ENCODE peak calls at places on chromosome 15, in four cellular contexts. A is CD4-positive, alpha-beta T cell; K is brain microvascular endothelial cell; G is SK-N-SH. S is an unnamed sample.

GRCh38 chr15:63338170-63338569 is 43.5 kb downstream of the CA12 start:
- DNase-seq in K (no peak), G (no peak), A (no peak), S (no peak)

GRCh38 chr15:59484399-59484798 is 46.4 kb downstream of the FAM81A start:
- DNase-seq in A (no peak), K (no peak), G (no peak), S (no peak)

GRCh38 chr15:39729500-39729899 is 53.1 kb downstream of the FSIP1 start:
- DNase-seq in G (no peak), K (no peak), A (no peak), S (no peak)

GRCh38 chr15:49645277-49645676 is 24.4 kb downstream of the DTWD1 start:
- DNase-seq in G (no peak), K (no peak), A (no peak), S (no peak)

GRCh38 chr15:27336676-27337075 is 365.7 kb downstream of the GABRG3 start:
- DNase-seq in K (no peak), G (no peak), A (no peak), S (no peak)

GRCh38 chr15:37098468-37099320 is 1.7 kb downstream of the MEIS2 start:
- DNase-seq in K (no peak), A (no peak), G (peak), S (no peak)

GRCh38 chr15:47663106-47663505 is 54.2 kb upstream of the SEMA6D start:
- DNase-seq in K (no peak), A (no peak), G (no peak), S (no peak)

GRCh38 chr15:79170256-79170664 is 79.7 kb upstream of the RASGRF1 start:
- DNase-seq in A (no peak), K (peak), G (peak), S (no peak)

GRCh38 chr15:52496776-52497470 is 31.8 kb downstream of the MYO5A start:
- DNase-seq in A (no peak), K (peak), G (no peak), S (no peak)

GRCh38 chr15:91338763-91339162 is 238.7 kb downstream of the SV2B start:
- DNase-seq in A (no peak), G (no peak), K (peak), S (no peak)

GRCh38 chr15:65634381-65634780 is 12.6 kb downstream of the SLC24A1 start:
- DNase-seq in K (no peak), G (no peak), A (no peak), S (no peak)

GRCh38 chr15:87850916-87851315 is 405.6 kb downstream of the NTRK3 start:
- DNase-seq in K (no peak), G (no peak), A (no peak), S (no peak)

GRCh38 chr15:65058394-65059368 is 9.1 kb downstream of the RASL12 start:
- DNase-seq in G (peak), K (no peak), A (no peak), S (no peak)

GRCh38 chr15:39692464-39693327 is 89.9 kb downstream of the FSIP1 start:
- DNase-seq in A (no peak), K (no peak), G (peak), S (no peak)

GRCh38 chr15:27414168-27414870 is 443.3 kb downstream of the GABRG3 start:
- DNase-seq in G (no peak), K (no peak), A (no peak), S (no peak)

GRCh38 chr15:40782609-40783227 is 12.9 kb downstream of the C15orf62 start:
- DNase-seq in K (no peak), A (peak), G (peak), S (no peak)

GRCh38 chr15:31225356-31225955 is 101.2 kb upstream of the KLF13 start:
- DNase-seq in K (no peak), A (no peak), G (no peak), S (no peak)

GRCh38 chr15:52856286-52856685 is 66.2 kb upstream of the ONECUT1 start:
- DNase-seq in G (no peak), K (no peak), A (no peak), S (no peak)

GRCh38 chr15:41585140-41586047 is 26.4 kb downstream of the TYRO3 start:
- DNase-seq in K (peak), A (no peak), G (peak), S (no peak)

GRCh38 chr15:86394866-86395265 is 315.2 kb downstream of the AGBL1 start:
- DNase-seq in K (no peak), A (no peak), G (no peak), S (no peak)

GRCh38 chr15:40310001-40310959 is 2.5 kb upstream of the PLCB2 start:
- DNase-seq in K (no peak), G (peak), A (peak), S (no peak)

GRCh38 chr15:58551084-58551763 is 119.4 kb downstream of the LIPC start:
- DNase-seq in G (no peak), K (no peak), A (no peak), S (no peak)

GRCh38 chr15:48858401-48858800 is 19.5 kb upstream of the EID1 start:
- DNase-seq in K (peak), G (no peak), A (no peak), S (no peak)

GRCh38 chr15:69293741-69294615 is 4.7 kb upstream of the PAQR5 start:
- DNase-seq in G (no peak), K (no peak), A (no peak), S (no peak)
- H3K27ac ChIP-seq in G (no peak), K (no peak), A (no peak), S (no peak)

DNA sequence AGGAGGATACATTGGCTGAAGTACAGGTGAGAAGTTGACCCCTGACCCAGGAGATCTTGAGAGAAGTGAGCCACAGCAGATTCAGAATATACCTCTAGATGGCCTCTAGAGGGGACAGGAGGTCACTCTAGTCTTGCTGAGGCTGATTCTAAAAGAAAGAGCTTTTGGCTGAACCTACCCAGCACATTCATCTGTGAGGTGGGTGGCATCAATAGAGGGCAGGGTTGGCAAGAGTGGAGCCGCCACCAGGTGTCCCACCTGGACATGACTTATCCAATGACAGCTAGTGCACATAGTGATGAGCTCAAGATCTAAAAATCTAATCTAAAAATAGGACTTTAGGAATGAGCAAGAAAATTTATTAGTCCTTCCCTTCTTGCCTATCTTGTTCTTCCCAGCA is 51.6 kb downstream of the CYP19A1 start:
- DNase-seq in K (no peak), A (no peak), G (no peak), S (no peak)
- TF ChIP-seq CTCF in K (no peak), A (no peak), G (peak), S (no peak)

DNA sequence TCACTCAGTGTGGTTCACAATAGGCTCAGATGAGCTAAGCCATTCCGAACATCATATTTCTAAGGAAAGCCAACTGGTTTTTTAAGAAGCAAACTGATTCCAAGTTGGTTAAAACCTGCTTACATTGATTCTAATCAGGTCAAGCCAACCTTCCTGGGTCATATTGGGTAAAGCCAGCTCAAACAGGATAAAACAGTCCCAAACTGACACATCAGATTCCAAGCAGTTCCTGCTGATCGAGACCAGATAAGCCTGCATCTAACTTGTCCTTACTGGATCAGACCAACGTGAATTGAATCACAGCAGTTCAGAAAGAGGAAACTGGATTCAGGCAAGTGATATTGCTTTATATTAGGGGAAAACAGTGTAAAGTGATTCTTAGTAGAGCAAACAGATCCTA is 18.6 kb upstream of the THSD4 start:
- DNase-seq in A (no peak), K (peak), G (no peak), S (no peak)
- H3K27ac ChIP-seq in A (no peak), K (peak), G (peak), S (no peak)

GRCh38 chr15:62059108-62059817 is 984 bp downstream of the VPS13C start:
- DNase-seq in K (no peak), A (no peak), G (peak), S (no peak)
- TF ChIP-seq CTCF in K (peak), A (peak), G (peak), S (no peak)

GRCh38 chr15:73017987-73018386 is 34.3 kb upstream of the NEO1 start:
- DNase-seq in A (no peak), G (no peak), K (no peak), S (no peak)

GRCh38 chr15:73019733-73020132 is 32.5 kb upstream of the NEO1 start:
- DNase-seq in K (no peak), A (no peak), G (no peak), S (no peak)

GRCh38 chr15:73024161-73024560 is 28.1 kb upstream of the NEO1 start:
- DNase-seq in G (no peak), K (no peak), A (no peak), S (no peak)

GRCh38 chr15:73022156-73022555 is 30.1 kb upstream of the NEO1 start:
- DNase-seq in K (no peak), G (no peak), A (no peak), S (no peak)

GRCh38 chr15:73021139-73021621 is 31.1 kb upstream of the NEO1 start:
- DNase-seq in K (no peak), A (no peak), G (no peak), S (no peak)
- H3K27ac ChIP-seq in K (no peak), A (no peak), G (no peak), S (no peak)

GRCh38 chr15:55518641-55519040 is 10.6 kb upstream of the DNAAF4 start:
- DNase-seq in A (no peak), K (no peak), G (no peak), S (no peak)
- TF ChIP-seq CTCF in A (no peak), K (peak), G (peak), S (no peak)

GRCh38 chr15:98773616-98774015 is 125.3 kb downstream of the IGF1R start:
- DNase-seq in K (no peak), A (no peak), G (no peak), S (no peak)

GRCh38 chr15:98771444-98772059 is 123.2 kb downstream of the IGF1R start:
- DNase-seq in A (no peak), G (no peak), K (no peak), S (no peak)

GRCh38 chr15:98774756-98775497 is 126.6 kb downstream of the IGF1R start:
- DNase-seq in G (no peak), A (no peak), K (no peak), S (no peak)

GRCh38 chr15:98770984-98771383 is 122.6 kb downstream of the IGF1R start:
- DNase-seq in G (no peak), K (no peak), A (no peak), S (no peak)

GRCh38 chr15:98772895-98773294 is 124.6 kb downstream of the IGF1R start:
- DNase-seq in G (no peak), A (no peak), K (no peak), S (no peak)
- H3K27ac ChIP-seq in G (no peak), A (no peak), K (no peak), S (no peak)

GRCh38 chr15:32659340-32659831 is 17.9 kb downstream of the SCG5 start:
- DNase-seq in G (peak), K (peak), A (no peak), S (peak)

GRCh38 chr15:32657198-32657886 is 15.8 kb downstream of the SCG5 start:
- DNase-seq in G (no peak), A (no peak), K (peak), S (no peak)

GRCh38 chr15:32656091-32656860 is 14.8 kb downstream of the SCG5 start:
- DNase-seq in K (no peak), A (no peak), G (no peak), S (no peak)

GRCh38 chr15:32663671-32664070 is 22.2 kb downstream of the SCG5 start:
- DNase-seq in G (no peak), A (no peak), K (no peak), S (no peak)

GRCh38 chr15:32657941-32658340 is 16.4 kb downstream of the SCG5 start:
- DNase-seq in A (no peak), K (no peak), G (no peak), S (no peak)
- TF ChIP-seq CTCF in A (no peak), K (no peak), G (no peak), S (no peak)

GRCh38 chr15:89627256-89627970 is 27.9 kb downstream of the KIF7 start:
- DNase-seq in K (no peak), A (no peak), G (peak), S (no peak)
- H3K27ac ChIP-seq in K (no peak), A (no peak), G (no peak), S (no peak)

DNA sequence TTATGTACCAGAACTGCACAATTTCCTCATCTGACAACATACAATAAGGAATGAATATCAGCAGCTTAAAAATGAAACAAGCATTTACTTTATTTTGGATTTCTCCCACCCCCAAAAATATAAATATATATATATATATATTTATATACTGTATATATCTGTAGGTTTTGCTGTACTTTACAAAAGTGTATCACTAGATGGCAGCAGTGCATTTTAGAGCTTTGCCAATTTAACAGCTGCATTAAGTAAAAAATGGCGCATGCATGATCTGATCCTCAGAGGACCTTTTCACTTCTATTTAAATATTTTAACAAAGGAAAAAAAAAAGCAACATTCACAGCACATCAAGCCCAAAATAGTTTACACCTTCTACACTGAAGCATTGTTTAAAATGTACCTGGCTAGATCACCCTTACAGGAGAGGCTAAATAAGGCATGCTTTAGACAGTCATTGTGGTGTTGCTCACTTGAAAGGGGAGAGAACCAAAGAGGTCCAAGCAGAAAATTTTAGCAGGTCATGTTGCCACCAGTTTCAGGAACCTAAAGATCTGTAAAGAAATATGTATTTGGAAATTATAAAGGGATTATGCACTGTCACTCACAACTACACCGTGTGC is 72.6 kb downstream of the NPTN start:
- DNase-seq in G (peak), A (no peak), K (peak), S (no peak)
- TF ChIP-seq CTCF in G (peak), A (peak), K (peak), S (peak)

S was measured in thoracic aorta.